ENCODE peak calls at places on chromosomes 2 and 18, in seven cellular contexts. Q is Right ventricle myocardium superior, N is T47D, J is prostate gland, K is HepG2, M is GM13976, F is tibial artery. X is an unnamed sample.
A peak's percentile ranks its signal among the peaks of the same experiment; 100 is the strongest.

GRCh38 chr18:35974181-35974580 is 1.7 kb downstream of the RMP24 start:
- DNase-seq in Q (no peak), N (no peak), J (no peak), K (no peak), M (no peak), F (no peak), X (no peak)

GRCh38 chr2:101610750-101611315 is 86.7 kb upstream of the MAP4K4 start:
- DNase-seq in Q (no peak), N (no peak), J (no peak), K (no peak), M (no peak), F (no peak), X (no peak)

GRCh38 chr2:173254659-173255058 is 100.0 kb upstream of the CDCA7 start:
- DNase-seq in Q (no peak), N (peak; percentile 6), J (no peak), K (no peak), M (no peak), F (no peak), X (no peak)

GRCh38 chr2:146853741-146854444 is 990.9 kb upstream of the ACVR2A start:
- DNase-seq in Q (no peak), N (no peak), J (no peak), K (no peak), M (no peak), F (no peak), X (no peak)

GRCh38 chr2:229852565-229852964 is 69.2 kb downstream of the TRIP12 start:
- DNase-seq in Q (peak; percentile 54), N (no peak), J (no peak), K (no peak), M (peak; percentile 32), F (peak; percentile 35), X (no peak)

GRCh38 chr18:53490019-53490418 is 734.5 kb downstream of the MBD2 start:
- DNase-seq in Q (no peak), N (no peak), J (no peak), K (no peak), M (no peak), F (no peak), X (no peak)

GRCh38 chr18:70931942-70932814 is 643.3 kb downstream of the SOCS6 start:
- DNase-seq in Q (no peak), N (peak; percentile 46), J (no peak), K (peak; percentile 3), M (peak; percentile 10), F (no peak), X (no peak)

GRCh38 chr2:65708129-65708528 is 275.7 kb upstream of the SPRED2 start:
- DNase-seq in Q (no peak), N (no peak), J (no peak), K (no peak), M (no peak), F (no peak), X (no peak)

GRCh38 chr18:13392029-13392750 is 173.6 kb downstream of the LDLRAD4 start:
- DNase-seq in Q (no peak), N (no peak), J (no peak), K (no peak), M (no peak), F (no peak), X (no peak)

GRCh38 chr2:36456227-36456788 is 100.7 kb downstream of the CRIM1 start:
- DNase-seq in Q (peak; percentile 89), N (no peak), J (no peak), K (no peak), M (no peak), F (peak; percentile 78), X (peak; percentile 61)

GRCh38 chr18:54284967-54285785 is 15.9 kb downstream of the POLI start:
- DNase-seq in Q (peak; percentile 75), N (no peak), J (no peak), K (no peak), M (peak; percentile 52), F (no peak), X (no peak)